ENCODE peak calls at places on chromosomes 5 and 9, in nine cellular contexts. One of them, this sample, is unnamed.

GRCh38 chr5:176784218-176785165 is 25.9 kb upstream of the UNC5A start:
- DNase-seq in CD8-positive, alpha-beta T cell: no peak
- DNase-seq in aorta: peak
- DNase-seq in adrenal gland: peak
- DNase-seq in Jurkat, Clone E6-1: no peak
- DNase-seq in choroid plexus epithelial cell: peak
- DNase-seq in heart left ventricle: no peak
- DNase-seq in body of pancreas: no peak
- DNase-seq in GM23248: peak
- DNase-seq in this sample: peak

GRCh38 chr5:67028371-67028770 is 168.2 kb downstream of the CD180 start:
- DNase-seq in aorta: no peak
- DNase-seq in Jurkat, Clone E6-1: no peak
- DNase-seq in CD8-positive, alpha-beta T cell: no peak
- DNase-seq in heart left ventricle: no peak
- DNase-seq in GM23248: peak
- DNase-seq in body of pancreas: no peak
- DNase-seq in choroid plexus epithelial cell: no peak
- DNase-seq in adrenal gland: no peak
- DNase-seq in this sample: peak

GRCh38 chr9:94014845-94015244 is 59.7 kb upstream of the BARX1 start:
- DNase-seq in Jurkat, Clone E6-1: no peak
- DNase-seq in aorta: no peak
- DNase-seq in choroid plexus epithelial cell: no peak
- DNase-seq in body of pancreas: no peak
- DNase-seq in GM23248: no peak
- DNase-seq in CD8-positive, alpha-beta T cell: no peak
- DNase-seq in heart left ventricle: no peak
- DNase-seq in adrenal gland: no peak
- DNase-seq in this sample: no peak

GRCh38 chr5:133307275-133307674 is 255.5 kb downstream of the HSPA4 start:
- DNase-seq in CD8-positive, alpha-beta T cell: no peak
- DNase-seq in GM23248: no peak
- DNase-seq in choroid plexus epithelial cell: no peak
- DNase-seq in Jurkat, Clone E6-1: no peak
- DNase-seq in heart left ventricle: no peak
- DNase-seq in aorta: no peak
- DNase-seq in adrenal gland: no peak
- DNase-seq in body of pancreas: no peak
- DNase-seq in this sample: no peak

GRCh38 chr9:92887880-92888338 is 10.1 kb upstream of the ZNF484 start:
- DNase-seq in GM23248: no peak
- DNase-seq in choroid plexus epithelial cell: no peak
- DNase-seq in adrenal gland: no peak
- DNase-seq in CD8-positive, alpha-beta T cell: peak
- DNase-seq in Jurkat, Clone E6-1: peak
- DNase-seq in body of pancreas: no peak
- DNase-seq in heart left ventricle: no peak
- DNase-seq in aorta: no peak
- DNase-seq in this sample: no peak

GRCh38 chr5:166088389-166089039 is 2202.9 kb upstream of the WWC1 start:
- DNase-seq in GM23248: no peak
- DNase-seq in aorta: no peak
- DNase-seq in choroid plexus epithelial cell: no peak
- DNase-seq in heart left ventricle: no peak
- DNase-seq in adrenal gland: no peak
- DNase-seq in CD8-positive, alpha-beta T cell: no peak
- DNase-seq in Jurkat, Clone E6-1: no peak
- DNase-seq in body of pancreas: no peak
- DNase-seq in this sample: no peak

GRCh38 chr5:167232675-167233074 is 1058.8 kb upstream of the WWC1 start:
- DNase-seq in body of pancreas: no peak
- DNase-seq in aorta: no peak
- DNase-seq in GM23248: no peak
- DNase-seq in heart left ventricle: no peak
- DNase-seq in choroid plexus epithelial cell: peak
- DNase-seq in Jurkat, Clone E6-1: no peak
- DNase-seq in adrenal gland: no peak
- DNase-seq in CD8-positive, alpha-beta T cell: no peak
- DNase-seq in this sample: no peak

GRCh38 chr5:1204693-1205242 is 3.4 kb downstream of the SLC6A19 start:
- DNase-seq in heart left ventricle: no peak
- DNase-seq in Jurkat, Clone E6-1: no peak
- DNase-seq in aorta: peak
- DNase-seq in GM23248: peak
- DNase-seq in adrenal gland: no peak
- DNase-seq in body of pancreas: peak
- DNase-seq in choroid plexus epithelial cell: peak
- DNase-seq in CD8-positive, alpha-beta T cell: no peak
- DNase-seq in this sample: peak

GRCh38 chr5:79743846-79744605 is 54.4 kb downstream of the CMYA5 start:
- DNase-seq in choroid plexus epithelial cell: no peak
- DNase-seq in GM23248: peak
- DNase-seq in body of pancreas: no peak
- DNase-seq in Jurkat, Clone E6-1: no peak
- DNase-seq in aorta: no peak
- DNase-seq in heart left ventricle: peak
- DNase-seq in adrenal gland: peak
- DNase-seq in CD8-positive, alpha-beta T cell: no peak
- DNase-seq in this sample: no peak

GRCh38 chr5:42604171-42604711 is 152.4 kb upstream of the CCDC152 start:
- DNase-seq in CD8-positive, alpha-beta T cell: no peak
- DNase-seq in GM23248: no peak
- DNase-seq in heart left ventricle: no peak
- DNase-seq in Jurkat, Clone E6-1: no peak
- DNase-seq in aorta: no peak
- DNase-seq in body of pancreas: no peak
- DNase-seq in adrenal gland: no peak
- DNase-seq in choroid plexus epithelial cell: no peak
- DNase-seq in this sample: no peak

GRCh38 chr9:36914212-36914577 is 119.9 kb downstream of the PAX5 start:
- DNase-seq in heart left ventricle: no peak
- DNase-seq in aorta: no peak
- DNase-seq in GM23248: no peak
- DNase-seq in body of pancreas: no peak
- DNase-seq in choroid plexus epithelial cell: no peak
- DNase-seq in CD8-positive, alpha-beta T cell: no peak
- DNase-seq in Jurkat, Clone E6-1: no peak
- DNase-seq in adrenal gland: no peak
- DNase-seq in this sample: no peak

GRCh38 chr9:34337404-34337803 is 8.0 kb downstream of the NUDT2 start:
- DNase-seq in choroid plexus epithelial cell: peak
- DNase-seq in Jurkat, Clone E6-1: no peak
- DNase-seq in adrenal gland: no peak
- DNase-seq in body of pancreas: no peak
- DNase-seq in GM23248: peak
- DNase-seq in aorta: no peak
- DNase-seq in heart left ventricle: no peak
- DNase-seq in CD8-positive, alpha-beta T cell: no peak
- DNase-seq in this sample: no peak

DNA sequence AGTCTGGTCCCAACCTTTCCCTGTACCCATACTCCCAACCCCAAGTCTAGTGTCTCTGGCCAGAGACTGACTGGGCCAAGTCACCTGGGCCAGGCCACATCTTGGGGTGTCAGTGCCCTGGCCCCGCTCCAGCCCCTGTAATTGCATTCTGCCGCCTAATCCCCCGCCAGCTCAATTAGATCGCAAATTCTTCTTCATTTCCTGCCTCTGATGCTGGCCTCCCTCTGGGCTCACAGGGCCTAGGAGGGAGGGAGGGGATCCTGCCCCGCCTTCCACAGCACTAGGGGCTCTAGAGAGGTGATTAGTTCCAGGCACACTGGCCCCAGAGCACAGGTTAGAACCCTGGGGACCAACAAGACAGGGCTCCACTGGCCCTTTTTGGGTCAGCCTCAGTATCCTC is 5.5 kb downstream of the CXXC5 start:
- DNase-seq in GM23248: no peak
- DNase-seq in adrenal gland: no peak
- DNase-seq in body of pancreas: no peak
- DNase-seq in aorta: no peak
- DNase-seq in heart left ventricle: no peak
- DNase-seq in Jurkat, Clone E6-1: no peak
- DNase-seq in CD8-positive, alpha-beta T cell: no peak
- DNase-seq in choroid plexus epithelial cell: no peak
- DNase-seq in this sample: no peak
- H3K4me3 ChIP-seq in GM23248: peak
- H3K4me3 ChIP-seq in adrenal gland: no peak
- H3K4me3 ChIP-seq in body of pancreas: no peak
- H3K4me3 ChIP-seq in aorta: no peak
- H3K4me3 ChIP-seq in heart left ventricle: no peak
- H3K4me3 ChIP-seq in Jurkat, Clone E6-1: no peak
- H3K4me3 ChIP-seq in CD8-positive, alpha-beta T cell: no peak
- H3K4me3 ChIP-seq in choroid plexus epithelial cell: no peak
- H3K4me3 ChIP-seq in this sample: no peak

DNA sequence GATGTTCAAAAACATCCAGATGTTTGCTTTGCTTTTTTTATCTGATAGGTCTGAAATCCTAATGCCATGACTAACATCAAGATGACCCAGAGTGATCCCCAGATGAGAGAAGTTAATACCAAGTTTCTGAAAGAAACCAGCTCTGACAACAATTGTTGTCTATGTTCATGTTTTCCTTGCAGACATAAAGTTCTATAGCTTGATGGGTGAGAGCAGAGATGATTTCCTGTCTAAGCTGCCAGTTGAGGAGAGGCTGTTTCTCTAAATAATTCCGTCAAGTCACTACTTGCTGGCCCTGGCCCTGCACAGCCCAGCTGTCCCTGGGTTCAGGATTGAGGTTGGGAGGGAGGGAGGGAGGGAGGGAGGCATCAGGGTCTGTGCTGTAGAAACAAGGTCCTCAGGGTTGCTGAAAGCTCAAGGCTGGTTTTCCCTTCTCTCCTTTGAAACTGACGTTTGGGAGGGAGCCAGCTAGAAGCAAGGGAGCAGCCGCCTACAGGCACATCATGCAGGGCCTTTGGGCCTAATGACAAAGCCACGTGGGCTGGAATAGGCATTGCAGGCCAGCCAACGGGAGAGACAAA is 3.9 kb downstream of the SPARC start:
- DNase-seq in aorta: no peak
- DNase-seq in GM23248: peak
- DNase-seq in adrenal gland: peak
- DNase-seq in choroid plexus epithelial cell: peak
- DNase-seq in CD8-positive, alpha-beta T cell: no peak
- DNase-seq in Jurkat, Clone E6-1: no peak
- DNase-seq in body of pancreas: no peak
- DNase-seq in heart left ventricle: no peak
- DNase-seq in this sample: peak
- H3K4me3 ChIP-seq in aorta: no peak
- H3K4me3 ChIP-seq in GM23248: peak
- H3K4me3 ChIP-seq in adrenal gland: peak
- H3K4me3 ChIP-seq in choroid plexus epithelial cell: peak
- H3K4me3 ChIP-seq in CD8-positive, alpha-beta T cell: no peak
- H3K4me3 ChIP-seq in Jurkat, Clone E6-1: no peak
- H3K4me3 ChIP-seq in body of pancreas: no peak
- H3K4me3 ChIP-seq in heart left ventricle: peak
- H3K4me3 ChIP-seq in this sample: peak

DNA sequence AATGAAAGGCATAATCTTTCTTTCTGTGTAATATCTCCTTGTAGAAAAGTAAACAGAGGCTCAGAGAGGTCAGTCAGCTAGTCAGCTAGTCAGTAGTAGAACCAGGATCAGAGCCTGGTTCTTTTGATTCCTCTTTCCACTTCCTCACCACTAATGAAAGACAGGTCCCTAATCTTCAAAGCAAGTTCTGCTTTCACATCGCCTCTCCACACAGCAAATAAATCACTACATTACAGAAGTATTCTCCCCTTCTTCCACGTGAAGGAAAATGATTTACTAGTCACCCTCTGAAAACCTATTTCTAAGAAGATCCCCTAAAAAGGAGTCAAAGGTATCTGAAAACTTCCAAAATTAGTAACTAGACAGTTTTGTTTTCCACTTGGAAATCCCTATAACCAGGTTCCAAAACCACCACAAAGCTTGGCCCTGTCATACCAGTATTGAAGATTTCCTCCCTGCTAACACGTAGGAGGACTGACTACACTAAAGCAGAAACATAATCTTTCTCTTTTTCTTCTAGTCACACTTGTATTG is 140.5 kb upstream of the TARS1 start:
- DNase-seq in aorta: no peak
- DNase-seq in heart left ventricle: no peak
- DNase-seq in body of pancreas: no peak
- DNase-seq in CD8-positive, alpha-beta T cell: no peak
- DNase-seq in Jurkat, Clone E6-1: no peak
- DNase-seq in adrenal gland: no peak
- DNase-seq in GM23248: peak
- DNase-seq in choroid plexus epithelial cell: no peak
- DNase-seq in this sample: peak
- H3K4me3 ChIP-seq in aorta: no peak
- H3K4me3 ChIP-seq in heart left ventricle: no peak
- H3K4me3 ChIP-seq in body of pancreas: no peak
- H3K4me3 ChIP-seq in CD8-positive, alpha-beta T cell: no peak
- H3K4me3 ChIP-seq in Jurkat, Clone E6-1: no peak
- H3K4me3 ChIP-seq in adrenal gland: no peak
- H3K4me3 ChIP-seq in GM23248: peak
- H3K4me3 ChIP-seq in choroid plexus epithelial cell: no peak
- H3K4me3 ChIP-seq in this sample: no peak

DNA sequence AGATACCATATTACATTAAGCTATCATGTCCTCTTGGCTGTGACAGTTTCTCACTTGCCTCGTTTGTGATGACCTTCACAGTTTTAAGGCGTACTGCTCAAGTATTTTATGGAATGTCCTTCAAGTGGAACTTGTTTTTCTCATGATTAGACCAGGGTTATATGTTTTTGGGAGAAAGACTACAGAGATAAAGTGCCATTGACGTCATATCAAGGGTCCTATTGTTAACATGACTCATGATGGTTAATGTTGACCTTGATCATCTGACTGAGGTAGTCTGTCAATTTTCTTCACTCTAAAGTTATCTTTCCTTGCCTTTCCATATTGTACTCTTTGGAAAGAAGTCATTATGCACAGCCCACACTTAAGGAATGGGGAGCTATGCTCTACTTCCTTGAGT is 17.8 kb upstream of the PTBP3 start:
- DNase-seq in Jurkat, Clone E6-1: no peak
- DNase-seq in CD8-positive, alpha-beta T cell: no peak
- DNase-seq in aorta: no peak
- DNase-seq in heart left ventricle: no peak
- DNase-seq in GM23248: no peak
- DNase-seq in choroid plexus epithelial cell: no peak
- DNase-seq in adrenal gland: no peak
- DNase-seq in body of pancreas: no peak
- DNase-seq in this sample: no peak
- H3K4me3 ChIP-seq in Jurkat, Clone E6-1: no peak
- H3K4me3 ChIP-seq in CD8-positive, alpha-beta T cell: no peak
- H3K4me3 ChIP-seq in aorta: no peak
- H3K4me3 ChIP-seq in heart left ventricle: no peak
- H3K4me3 ChIP-seq in GM23248: no peak
- H3K4me3 ChIP-seq in choroid plexus epithelial cell: no peak
- H3K4me3 ChIP-seq in adrenal gland: no peak
- H3K4me3 ChIP-seq in body of pancreas: no peak
- H3K4me3 ChIP-seq in this sample: no peak

GRCh38 chr9:124428751-124429529 is 13.7 kb upstream of the PSMB7 start:
- DNase-seq in GM23248: no peak
- DNase-seq in adrenal gland: peak
- DNase-seq in CD8-positive, alpha-beta T cell: no peak
- DNase-seq in body of pancreas: no peak
- DNase-seq in choroid plexus epithelial cell: no peak
- DNase-seq in heart left ventricle: peak
- DNase-seq in aorta: no peak
- DNase-seq in Jurkat, Clone E6-1: no peak
- DNase-seq in this sample: no peak
- H3K4me3 ChIP-seq in GM23248: no peak
- H3K4me3 ChIP-seq in adrenal gland: peak
- H3K4me3 ChIP-seq in CD8-positive, alpha-beta T cell: no peak
- H3K4me3 ChIP-seq in body of pancreas: no peak
- H3K4me3 ChIP-seq in choroid plexus epithelial cell: no peak
- H3K4me3 ChIP-seq in heart left ventricle: no peak
- H3K4me3 ChIP-seq in aorta: no peak
- H3K4me3 ChIP-seq in Jurkat, Clone E6-1: no peak
- H3K4me3 ChIP-seq in this sample: no peak

This sample was measured in cardiac fibroblast.